ENCODE peak calls at places on chromosomes 4 and X, in nine cellular contexts. C, G, A, K, L, T, Y, X and B are unnamed samples. For H3K27me3, the result is how much of the 10 kb centered on the place peaks cover.

GRCh38 chr4:158644755-158645154 is 26.9 kb downstream of the C4orf46 start:
- DNase-seq in K (no peak), X (no peak), T (no peak), Y (no peak), A (no peak), L (peak), C (no peak), G (no peak), B (no peak)

GRCh38 chr4:91108751-91109150 is 981.6 kb downstream of the CCSER1 start:
- DNase-seq in L (no peak), K (no peak), Y (no peak), G (no peak), T (no peak), X (no peak), C (no peak), A (no peak), B (no peak)

GRCh38 chr4:61336911-61337310 is 136.8 kb downstream of the ADGRL3 start:
- DNase-seq in L (no peak), T (no peak), G (no peak), K (no peak), A (no peak), Y (no peak), C (no peak), X (no peak), B (no peak)

GRCh38 chr4:9146967-9147366 is 23.2 kb upstream of the FAM90A26 start:
- DNase-seq in G (no peak), A (no peak), C (no peak), K (no peak), Y (no peak), T (no peak), X (no peak), L (no peak), B (no peak)

GRCh38 chr4:2799971-2800690 is 7.2 kb downstream of the SH3BP2 start:
- DNase-seq in L (peak), G (no peak), A (no peak), X (peak), Y (no peak), C (no peak), T (no peak), K (peak), B (no peak)

GRCh38 chr4:123599920-123600394 is 203.4 kb downstream of the SPRY1 start:
- DNase-seq in G (peak), Y (peak), A (peak), T (peak), C (peak), K (peak), X (peak), L (peak), B (peak)

GRCh38 chrX:135477576-135477975 is 42.9 kb upstream of the INTS6L start:
- DNase-seq in X (no peak), K (peak), Y (no peak), G (peak), A (peak), T (peak), L (peak), C (peak), B (peak)

GRCh38 chr4:3073158-3074077 is 920 bp downstream of the HTT-AS start:
- DNase-seq in L (no peak), A (peak), X (no peak), Y (no peak), T (no peak), C (no peak), K (peak), G (peak), B (peak)

GRCh38 chrX:47723083-47723482 is 64.1 kb upstream of the UXT start:
- DNase-seq in X (no peak), T (no peak), L (no peak), C (no peak), Y (no peak), G (no peak), A (no peak), K (no peak), B (no peak)

GRCh38 chr4:149311076-149311475 is 504.6 kb downstream of the IQCM start:
- DNase-seq in X (no peak), L (peak), A (no peak), Y (no peak), G (no peak), K (no peak), T (no peak), C (no peak), B (no peak)

GRCh38 chr4:33709247-33709646 is 2535.1 kb downstream of the ARAP2 start:
- DNase-seq in A (no peak), G (no peak), L (peak), T (no peak), Y (no peak), K (no peak), X (no peak), C (peak), B (no peak)

GRCh38 chr4:158769175-158769831 is 477 bp downstream of the FNIP2 start:
- DNase-seq in T (peak), X (peak), A (peak), K (peak), Y (peak), L (peak), G (no peak), C (no peak), B (peak)

GRCh38 chrX:107646736-107647135 is 18.4 kb downstream of the PRPS1 start:
- DNase-seq in Y (no peak), A (no peak), K (no peak), X (no peak), L (no peak), G (no peak), C (no peak), T (no peak), B (no peak)

GRCh38 chr4:110344165-110344564 is 131.8 kb upstream of the ENPEP start:
- DNase-seq in G (no peak), K (no peak), L (peak), Y (no peak), A (no peak), X (no peak), T (no peak), C (peak), B (no peak)

GRCh38 chr4:52343595-52343994 is 292.5 kb downstream of the SPATA18 start:
- DNase-seq in A (no peak), G (no peak), Y (no peak), L (no peak), T (no peak), K (no peak), C (no peak), X (no peak), B (no peak)

GRCh38 chr4:176548571-176548970 is 228.8 kb downstream of the SPCS3 start:
- DNase-seq in X (no peak), L (peak), C (peak), Y (no peak), A (no peak), K (no peak), T (no peak), G (no peak), B (no peak)

GRCh38 chr4:972651-973424 is 531 bp downstream of the DGKQ start:
- DNase-seq in C (no peak), G (no peak), Y (peak), L (peak), X (no peak), A (no peak), K (peak), T (no peak), B (peak)

GRCh38 chr4:118395057-118395679 is 42.4 kb upstream of the PRSS12 start:
- DNase-seq in C (no peak), K (no peak), Y (no peak), G (no peak), X (no peak), L (no peak), T (no peak), A (no peak), B (no peak)

GRCh38 chr4:172356002-172356401 is 542.8 kb downstream of the GALNTL6 start:
- DNase-seq in K (no peak), A (no peak), Y (no peak), X (no peak), C (no peak), T (no peak), G (no peak), L (no peak), B (no peak)

GRCh38 chr4:140188975-140189374 is 35.0 kb upstream of the MAML3 start:
- DNase-seq in A (peak), C (peak), K (no peak), L (peak), X (peak), T (no peak), G (no peak), Y (no peak), B (no peak)

GRCh38 chr4:126592088-126592487 is 1040.7 kb upstream of the INTU start:
- DNase-seq in L (peak), A (no peak), G (no peak), X (no peak), K (no peak), C (no peak), Y (no peak), T (no peak), B (no peak)

GRCh38 chr4:83996254-83996653 is 460.3 kb downstream of the GPAT3 start:
- DNase-seq in T (no peak), X (no peak), C (no peak), A (no peak), Y (no peak), K (no peak), G (no peak), L (no peak), B (no peak)

GRCh38 chrX:154484255-154485149 is 1.9 kb downstream of the UBL4A start:
- DNase-seq in G (no peak), L (peak), Y (no peak), K (peak), C (no peak), T (no peak), X (no peak), A (no peak), B (no peak)

GRCh38 chr4:112951362-112951962 is 98.0 kb upstream of the ANK2 start:
- DNase-seq in L (peak), G (no peak), A (no peak), X (no peak), Y (no peak), K (no peak), C (no peak), T (no peak), B (no peak)

GRCh38 chr4:5143940-5144339 is 92.7 kb downstream of the STK32B start:
- DNase-seq in T (no peak), C (no peak), Y (no peak), K (no peak), L (no peak), G (no peak), A (peak), X (peak), B (no peak)

GRCh38 chr4:186104114-186104894 is at the start of gene FAM149A:
- DNase-seq in L (peak), X (peak), C (no peak), A (peak), K (peak), Y (no peak), G (no peak), T (no peak), B (peak)

GRCh38 chr4:38620527-38620926 is 43.5 kb upstream of the KLF3 start:
- DNase-seq in K (no peak), G (no peak), T (no peak), L (no peak), C (no peak), X (no peak), Y (no peak), A (no peak), B (no peak)

GRCh38 chr4:38621831-38622230 is 42.2 kb upstream of the KLF3 start:
- DNase-seq in K (no peak), L (no peak), C (no peak), T (no peak), G (no peak), A (no peak), X (no peak), Y (no peak), B (no peak)

GRCh38 chr4:38620025-38620424 is 44.0 kb upstream of the KLF3 start:
- DNase-seq in A (no peak), G (no peak), C (no peak), T (no peak), X (no peak), L (no peak), Y (no peak), K (no peak), B (no peak)

GRCh38 chr4:38623260-38623659 is 40.7 kb upstream of the KLF3 start:
- DNase-seq in X (no peak), C (no peak), Y (no peak), A (no peak), K (no peak), T (no peak), G (no peak), L (no peak), B (no peak)

DNA sequence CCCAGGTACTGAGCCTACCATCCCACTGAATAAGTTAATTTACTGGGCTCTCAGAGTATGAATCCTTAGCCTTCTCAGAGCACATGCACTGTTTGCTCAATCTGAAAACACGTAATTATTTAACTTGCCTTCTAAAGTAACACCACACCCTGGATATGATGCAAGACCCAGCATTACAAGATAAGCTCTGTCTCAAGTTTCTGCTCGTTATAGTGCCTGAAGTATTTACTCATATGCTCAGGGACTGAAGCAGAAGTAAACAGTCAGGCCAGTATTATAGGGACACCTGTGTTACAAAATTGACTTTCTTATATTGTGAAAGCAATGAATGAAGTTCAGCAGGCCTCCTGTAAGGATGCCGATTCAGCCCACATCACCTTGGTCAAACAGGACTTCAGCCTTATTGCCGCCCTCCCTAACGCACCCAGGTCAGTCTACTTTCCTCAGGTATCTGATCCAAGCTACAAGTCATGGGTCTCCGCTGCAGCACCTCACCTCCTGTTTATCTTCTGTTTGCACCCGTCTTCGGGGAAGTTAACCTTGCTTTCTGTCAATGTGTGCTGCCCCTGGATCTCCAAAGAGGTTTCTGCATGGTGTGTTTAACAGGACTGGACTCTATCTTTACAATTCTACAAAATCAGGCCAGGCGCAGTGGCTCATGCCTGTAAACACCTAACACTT is 42.9 kb upstream of the KLF3 start:
- DNase-seq in C (no peak), T (no peak), Y (no peak), K (no peak), A (peak), G (no peak), X (no peak), L (peak), B (no peak)
- H3K4me3 ChIP-seq in C (no peak), T (no peak), Y (no peak), K (no peak), A (no peak), G (no peak), X (no peak), L (no peak), B (no peak)

DNA sequence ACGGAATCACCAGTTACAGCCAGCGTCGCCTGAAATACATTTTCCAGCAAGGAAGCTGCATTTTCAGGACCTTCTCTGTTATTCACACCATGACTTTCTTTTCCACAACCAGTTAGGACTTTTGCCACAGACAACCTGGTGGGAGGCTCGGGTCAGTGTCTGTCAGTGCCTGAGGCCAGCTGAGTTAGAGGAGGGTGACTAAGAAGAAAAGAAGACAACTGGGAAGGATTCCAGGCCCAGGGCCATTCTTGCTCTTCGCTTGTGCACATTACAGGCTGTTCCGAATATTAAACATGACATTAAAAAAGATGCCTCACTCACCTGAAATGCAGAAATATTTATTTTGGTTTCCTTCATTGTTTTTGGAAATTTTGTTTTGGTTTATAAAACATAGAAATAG is 21.4 kb upstream of the CENPU start:
- DNase-seq in A (no peak), Y (no peak), T (peak), X (peak), C (peak), L (peak), K (no peak), G (peak), B (no peak)
- H3K27ac ChIP-seq in A (peak), Y (no peak), T (no peak), X (peak), C (no peak), L (no peak), K (no peak), G (peak), B (no peak)

DNA sequence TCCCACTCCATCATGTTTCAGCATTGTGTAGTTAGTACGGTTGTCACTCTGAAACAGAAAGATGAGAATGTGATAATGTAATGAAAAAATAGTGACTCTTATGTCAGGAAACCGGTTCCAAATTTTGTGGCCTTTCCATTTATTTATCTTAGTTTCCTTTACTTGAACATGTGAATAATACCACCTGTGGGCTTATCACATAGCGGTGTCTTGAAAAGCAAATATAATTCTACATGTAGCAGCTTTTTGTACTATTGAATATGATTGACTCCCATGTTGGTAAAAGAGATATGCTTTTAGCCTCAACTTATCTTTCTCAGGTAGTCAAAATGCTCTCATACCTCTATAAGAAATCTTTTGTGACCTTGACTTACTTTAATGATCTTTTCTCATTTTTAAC is 12.0 kb downstream of the PRDM8 start:
- DNase-seq in T (no peak), C (no peak), A (no peak), K (no peak), L (no peak), Y (no peak), X (no peak), G (no peak), B (no peak)
- H3K27me3 ChIP-seq in T (under half), C (under half), A (under half), K (under half), L (under half), Y (under half), X (under half), G (under half), B (under half)

DNA sequence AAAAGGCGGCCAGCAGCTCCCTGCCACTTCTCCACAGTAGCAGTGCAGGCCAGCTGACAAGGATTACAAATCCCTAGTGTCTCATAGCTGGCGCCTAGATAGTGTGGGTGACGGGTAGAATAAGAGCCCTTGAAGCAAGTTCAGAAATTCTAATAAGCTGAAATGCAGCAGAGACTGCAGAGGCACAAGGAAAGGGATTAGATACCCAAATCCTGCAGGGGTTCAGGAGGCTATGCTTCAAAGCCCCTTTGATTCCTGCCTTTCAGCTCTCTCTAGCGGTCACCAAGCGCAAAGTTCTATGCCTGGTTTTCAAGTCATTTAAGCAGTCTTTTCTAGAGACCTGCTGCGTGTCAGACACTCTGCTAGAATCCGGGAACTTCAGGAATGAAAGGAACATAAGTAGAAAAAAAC is 79.2 kb downstream of the RLIM start:
- DNase-seq in T (peak), G (peak), A (no peak), C (peak), Y (no peak), X (no peak), K (no peak), L (peak), B (no peak)
- H3K4me3 ChIP-seq in T (peak), G (peak), A (no peak), C (peak), Y (peak), X (peak), K (peak), L (peak), B (peak)

GRCh38 chr4:151458148-151458547 is 49.2 kb downstream of the FHIP1A start:
- DNase-seq in X (no peak), C (no peak), A (no peak), G (no peak), K (no peak), T (no peak), Y (no peak), L (no peak), B (no peak)

GRCh38 chr4:151459380-151459779 is 50.4 kb downstream of the FHIP1A start:
- DNase-seq in T (no peak), Y (no peak), K (no peak), C (no peak), X (no peak), G (no peak), L (no peak), A (no peak), B (no peak)

GRCh38 chr4:151454513-151454912 is 45.5 kb downstream of the FHIP1A start:
- DNase-seq in A (no peak), C (no peak), T (no peak), Y (no peak), L (no peak), X (no peak), K (no peak), G (no peak), B (no peak)

GRCh38 chr4:151460434-151460833 is 51.5 kb downstream of the FHIP1A start:
- DNase-seq in A (no peak), Y (no peak), G (no peak), T (no peak), K (no peak), X (no peak), L (no peak), C (no peak), B (no peak)

DNA sequence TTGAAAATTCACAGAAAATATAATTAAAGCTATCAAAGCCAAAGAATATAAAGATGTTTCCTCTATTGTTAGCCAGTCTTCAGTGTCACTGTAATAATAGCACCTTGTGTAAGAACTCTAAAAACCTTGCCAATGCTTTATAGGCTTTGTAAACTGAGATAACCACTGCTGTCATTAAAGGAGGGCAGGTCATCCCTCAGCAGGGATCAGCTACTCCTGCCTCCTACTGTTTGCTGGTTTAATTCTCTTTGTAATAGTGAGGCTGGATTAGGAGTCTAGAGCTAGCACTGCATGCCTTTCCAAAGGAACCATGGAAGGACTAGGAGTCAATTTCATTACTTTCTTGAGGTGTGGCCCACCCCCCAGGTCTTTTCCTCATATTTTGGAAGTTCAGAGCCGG is 46.2 kb downstream of the FHIP1A start:
- DNase-seq in Y (no peak), C (no peak), T (no peak), K (no peak), A (no peak), G (no peak), L (no peak), X (no peak), B (no peak)
- H3K27ac ChIP-seq in Y (no peak), C (no peak), T (no peak), K (peak), A (no peak), G (no peak), L (no peak), X (peak), B (no peak)